ENCODE peak calls at places on chromosomes 7 and 10, in six cellular contexts. One of them, this sample, is unnamed. For H3K4me1, the result is how much of the 10 kb centered on the place peaks cover.

GRCh38 chr7:116834815-116835533 is 27.4 kb upstream of the CAPZA2 start:
- DNase-seq in SK-N-SH: no peak
- DNase-seq in spleen: no peak
- DNase-seq in heart right ventricle: no peak
- DNase-seq in fibroblast of lung: peak
- DNase-seq in psoas muscle: no peak
- DNase-seq in this sample: peak

GRCh38 chr7:95623788-95624187 is 27.5 kb upstream of the PDK4 start:
- DNase-seq in SK-N-SH: no peak
- DNase-seq in spleen: no peak
- DNase-seq in heart right ventricle: no peak
- DNase-seq in fibroblast of lung: no peak
- DNase-seq in psoas muscle: no peak
- DNase-seq in this sample: no peak

GRCh38 chr10:59688921-59689351 is 20.7 kb downstream of the SLC16A9 start:
- DNase-seq in SK-N-SH: no peak
- DNase-seq in spleen: no peak
- DNase-seq in heart right ventricle: no peak
- DNase-seq in fibroblast of lung: no peak
- DNase-seq in psoas muscle: no peak
- DNase-seq in this sample: no peak

GRCh38 chr10:73956476-73957338 is 41.2 kb upstream of the VCL start:
- DNase-seq in SK-N-SH: no peak
- DNase-seq in spleen: peak
- DNase-seq in heart right ventricle: no peak
- DNase-seq in fibroblast of lung: peak
- DNase-seq in psoas muscle: no peak
- DNase-seq in this sample: no peak

GRCh38 chr7:155448632-155449007 is 9.3 kb upstream of the EN2 start:
- DNase-seq in SK-N-SH: no peak
- DNase-seq in spleen: peak
- DNase-seq in heart right ventricle: no peak
- DNase-seq in fibroblast of lung: no peak
- DNase-seq in psoas muscle: no peak
- DNase-seq in this sample: no peak

GRCh38 chr10:84214612-84215235 is 10.6 kb downstream of the LRIT2 start:
- DNase-seq in SK-N-SH: peak
- DNase-seq in spleen: no peak
- DNase-seq in heart right ventricle: no peak
- DNase-seq in fibroblast of lung: no peak
- DNase-seq in psoas muscle: no peak
- DNase-seq in this sample: no peak

GRCh38 chr7:111083423-111083822 is 7.5 kb upstream of the LRRN3 start:
- DNase-seq in SK-N-SH: no peak
- DNase-seq in spleen: no peak
- DNase-seq in heart right ventricle: no peak
- DNase-seq in fibroblast of lung: no peak
- DNase-seq in psoas muscle: no peak
- DNase-seq in this sample: no peak

GRCh38 chr7:107588529-107589130 is 8.6 kb downstream of the BCAP29 start:
- DNase-seq in SK-N-SH: no peak
- DNase-seq in spleen: no peak
- DNase-seq in heart right ventricle: no peak
- DNase-seq in fibroblast of lung: no peak
- DNase-seq in psoas muscle: no peak
- DNase-seq in this sample: no peak

GRCh38 chr7:158321056-158321700 is 266.4 kb downstream of the PTPRN2 start:
- DNase-seq in SK-N-SH: no peak
- DNase-seq in spleen: peak
- DNase-seq in heart right ventricle: no peak
- DNase-seq in fibroblast of lung: no peak
- DNase-seq in psoas muscle: no peak
- DNase-seq in this sample: no peak

GRCh38 chr7:2386964-2387669 is 16.3 kb upstream of the CHST12 start:
- DNase-seq in SK-N-SH: no peak
- DNase-seq in spleen: no peak
- DNase-seq in heart right ventricle: no peak
- DNase-seq in fibroblast of lung: no peak
- DNase-seq in psoas muscle: no peak
- DNase-seq in this sample: no peak

GRCh38 chr10:70851597-70852475 is 36.1 kb downstream of the SGPL1 start:
- DNase-seq in SK-N-SH: no peak
- DNase-seq in spleen: no peak
- DNase-seq in heart right ventricle: no peak
- DNase-seq in fibroblast of lung: no peak
- DNase-seq in psoas muscle: no peak
- DNase-seq in this sample: no peak

GRCh38 chr7:37201003-37201875 is 247.4 kb downstream of the ELMO1 start:
- DNase-seq in SK-N-SH: peak
- DNase-seq in spleen: peak
- DNase-seq in heart right ventricle: peak
- DNase-seq in fibroblast of lung: peak
- DNase-seq in psoas muscle: peak
- DNase-seq in this sample: peak

GRCh38 chr10:112754001-112754411 is 196.0 kb upstream of the TCF7L2 start:
- DNase-seq in SK-N-SH: no peak
- DNase-seq in spleen: no peak
- DNase-seq in heart right ventricle: no peak
- DNase-seq in fibroblast of lung: peak
- DNase-seq in psoas muscle: no peak
- DNase-seq in this sample: no peak

DNA sequence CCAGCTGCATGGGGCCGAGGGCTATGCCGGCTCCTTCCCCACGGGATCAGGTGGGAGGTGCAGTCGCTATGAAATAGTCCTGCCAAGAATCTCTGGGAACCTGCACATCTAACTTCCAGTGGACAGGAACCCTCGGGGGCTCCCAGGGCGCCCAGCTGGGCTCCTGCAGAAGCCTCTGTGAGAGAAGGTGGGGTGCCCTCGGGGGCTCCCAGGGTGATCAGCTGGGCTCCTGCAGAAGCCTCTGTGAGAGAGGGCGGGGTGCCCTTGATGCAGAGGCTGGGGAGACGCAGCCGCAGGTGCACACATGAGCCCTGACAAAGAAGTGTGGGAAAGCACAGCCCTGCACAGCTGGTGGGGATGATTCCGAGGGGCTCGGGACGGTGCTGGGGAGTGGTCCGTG is 5.9 kb downstream of the VENTX start:
- DNase-seq in SK-N-SH: no peak
- DNase-seq in spleen: no peak
- DNase-seq in heart right ventricle: no peak
- DNase-seq in fibroblast of lung: no peak
- DNase-seq in psoas muscle: no peak
- DNase-seq in this sample: no peak
- H3K4me1 ChIP-seq in SK-N-SH: under half
- H3K4me1 ChIP-seq in spleen: under half
- H3K4me1 ChIP-seq in heart right ventricle: under half
- H3K4me1 ChIP-seq in fibroblast of lung: under half
- H3K4me1 ChIP-seq in psoas muscle: under half
- H3K4me1 ChIP-seq in this sample: under half

GRCh38 chr10:1661861-1662260 is 75.5 kb downstream of the ADARB2 start:
- DNase-seq in SK-N-SH: no peak
- DNase-seq in spleen: peak
- DNase-seq in heart right ventricle: no peak
- DNase-seq in fibroblast of lung: no peak
- DNase-seq in psoas muscle: no peak
- DNase-seq in this sample: no peak
- H3K4me1 ChIP-seq in SK-N-SH: under half
- H3K4me1 ChIP-seq in spleen: under half
- H3K4me1 ChIP-seq in heart right ventricle: under half
- H3K4me1 ChIP-seq in fibroblast of lung: under half
- H3K4me1 ChIP-seq in psoas muscle: under half
- H3K4me1 ChIP-seq in this sample: under half

GRCh38 chr10:35136263-35136815 is 9.7 kb downstream of the CREM start:
- DNase-seq in SK-N-SH: no peak
- DNase-seq in spleen: no peak
- DNase-seq in heart right ventricle: no peak
- DNase-seq in fibroblast of lung: no peak
- DNase-seq in psoas muscle: no peak
- DNase-seq in this sample: no peak
- H3K4me1 ChIP-seq in SK-N-SH: under half
- H3K4me1 ChIP-seq in spleen: under half
- H3K4me1 ChIP-seq in heart right ventricle: under half
- H3K4me1 ChIP-seq in fibroblast of lung: under half
- H3K4me1 ChIP-seq in psoas muscle: under half
- H3K4me1 ChIP-seq in this sample: under half

DNA sequence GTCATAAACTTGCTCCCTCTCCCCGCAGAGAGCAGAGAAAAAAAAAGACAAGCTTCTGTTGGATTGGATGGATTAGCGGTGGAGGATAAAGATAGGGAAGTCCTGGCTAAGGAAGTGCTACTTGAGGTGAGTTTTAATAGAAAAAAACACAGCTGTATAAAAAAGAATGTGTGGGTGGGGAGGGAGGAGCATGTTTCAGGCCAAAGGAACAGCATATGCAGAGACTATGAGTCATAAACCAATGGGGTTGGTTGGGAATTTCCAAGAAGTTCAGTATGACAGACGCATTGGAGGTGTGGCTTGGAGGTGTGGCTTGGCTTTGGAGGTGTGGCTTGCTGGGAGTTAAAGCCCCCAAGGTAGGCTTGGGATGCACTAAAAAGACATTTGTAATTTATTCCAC is 103.0 kb upstream of the LSM8 start:
- DNase-seq in SK-N-SH: no peak
- DNase-seq in spleen: no peak
- DNase-seq in heart right ventricle: no peak
- DNase-seq in fibroblast of lung: peak
- DNase-seq in psoas muscle: no peak
- DNase-seq in this sample: no peak
- H3K4me1 ChIP-seq in SK-N-SH: under half
- H3K4me1 ChIP-seq in spleen: under half
- H3K4me1 ChIP-seq in heart right ventricle: under half
- H3K4me1 ChIP-seq in fibroblast of lung: under half
- H3K4me1 ChIP-seq in psoas muscle: under half
- H3K4me1 ChIP-seq in this sample: under half

DNA sequence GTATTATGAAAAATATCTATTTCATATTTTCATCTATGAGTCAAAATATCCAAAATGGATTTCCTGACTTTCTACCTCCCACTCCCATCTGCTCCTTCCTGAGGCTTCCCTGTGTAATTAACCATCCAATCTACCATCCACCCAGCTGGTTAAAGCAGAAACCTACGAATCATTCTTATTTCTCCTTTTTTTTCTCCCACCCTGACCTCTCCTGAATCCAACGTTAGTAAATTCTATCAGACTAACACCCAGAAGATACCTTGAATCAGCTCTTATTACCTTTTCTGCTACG is 3.7 kb upstream of the LIPF start:
- DNase-seq in SK-N-SH: no peak
- DNase-seq in spleen: no peak
- DNase-seq in heart right ventricle: no peak
- DNase-seq in fibroblast of lung: no peak
- DNase-seq in psoas muscle: no peak
- DNase-seq in this sample: no peak
- H3K4me1 ChIP-seq in SK-N-SH: under half
- H3K4me1 ChIP-seq in spleen: under half
- H3K4me1 ChIP-seq in heart right ventricle: under half
- H3K4me1 ChIP-seq in fibroblast of lung: under half
- H3K4me1 ChIP-seq in psoas muscle: under half
- H3K4me1 ChIP-seq in this sample: under half

GRCh38 chr7:30760514-30761213 is 8.7 kb downstream of the INMT start:
- DNase-seq in SK-N-SH: no peak
- DNase-seq in spleen: no peak
- DNase-seq in heart right ventricle: no peak
- DNase-seq in fibroblast of lung: no peak
- DNase-seq in psoas muscle: no peak
- DNase-seq in this sample: no peak
- H3K4me1 ChIP-seq in SK-N-SH: under half
- H3K4me1 ChIP-seq in spleen: under half
- H3K4me1 ChIP-seq in heart right ventricle: under half
- H3K4me1 ChIP-seq in fibroblast of lung: under half
- H3K4me1 ChIP-seq in psoas muscle: under half
- H3K4me1 ChIP-seq in this sample: under half

GRCh38 chr7:229184-229964 is 37.0 kb downstream of the FAM20C start:
- DNase-seq in SK-N-SH: no peak
- DNase-seq in spleen: no peak
- DNase-seq in heart right ventricle: peak
- DNase-seq in fibroblast of lung: peak
- DNase-seq in psoas muscle: peak
- DNase-seq in this sample: no peak

GRCh38 chr7:230274-230673 is 37.9 kb downstream of the FAM20C start:
- DNase-seq in SK-N-SH: no peak
- DNase-seq in spleen: no peak
- DNase-seq in heart right ventricle: no peak
- DNase-seq in fibroblast of lung: no peak
- DNase-seq in psoas muscle: no peak
- DNase-seq in this sample: no peak

GRCh38 chr7:227940-228339 is 35.6 kb downstream of the FAM20C start:
- DNase-seq in SK-N-SH: no peak
- DNase-seq in spleen: no peak
- DNase-seq in heart right ventricle: no peak
- DNase-seq in fibroblast of lung: no peak
- DNase-seq in psoas muscle: no peak
- DNase-seq in this sample: no peak

GRCh38 chr7:226281-226882 is 34.0 kb downstream of the FAM20C start:
- DNase-seq in SK-N-SH: no peak
- DNase-seq in spleen: no peak
- DNase-seq in heart right ventricle: peak
- DNase-seq in fibroblast of lung: peak
- DNase-seq in psoas muscle: peak
- DNase-seq in this sample: no peak

DNA sequence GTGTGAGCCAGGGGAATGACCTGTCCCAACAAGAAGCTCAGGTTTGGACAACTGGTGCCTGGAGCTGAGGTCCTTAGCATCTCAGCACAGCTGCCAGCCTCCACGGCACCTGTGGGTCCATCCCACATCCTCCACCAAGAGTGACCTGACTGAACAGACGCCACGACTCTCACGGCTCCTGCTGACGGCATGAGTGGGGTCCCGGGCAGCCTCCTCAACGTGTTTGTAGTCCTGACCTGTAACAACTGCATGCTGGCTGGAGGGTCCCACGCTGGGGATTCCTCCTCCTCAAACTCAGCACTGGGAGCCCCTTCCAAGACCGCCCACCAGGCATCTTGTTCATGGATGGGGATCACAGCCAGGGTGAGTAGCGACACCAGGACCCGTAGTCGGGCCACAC is 36.2 kb downstream of the FAM20C start:
- DNase-seq in SK-N-SH: no peak
- DNase-seq in spleen: no peak
- DNase-seq in heart right ventricle: no peak
- DNase-seq in fibroblast of lung: no peak
- DNase-seq in psoas muscle: no peak
- DNase-seq in this sample: no peak
- H3K4me1 ChIP-seq in SK-N-SH: under half
- H3K4me1 ChIP-seq in spleen: under half
- H3K4me1 ChIP-seq in heart right ventricle: under half
- H3K4me1 ChIP-seq in fibroblast of lung: under half
- H3K4me1 ChIP-seq in psoas muscle: half or more
- H3K4me1 ChIP-seq in this sample: under half

DNA sequence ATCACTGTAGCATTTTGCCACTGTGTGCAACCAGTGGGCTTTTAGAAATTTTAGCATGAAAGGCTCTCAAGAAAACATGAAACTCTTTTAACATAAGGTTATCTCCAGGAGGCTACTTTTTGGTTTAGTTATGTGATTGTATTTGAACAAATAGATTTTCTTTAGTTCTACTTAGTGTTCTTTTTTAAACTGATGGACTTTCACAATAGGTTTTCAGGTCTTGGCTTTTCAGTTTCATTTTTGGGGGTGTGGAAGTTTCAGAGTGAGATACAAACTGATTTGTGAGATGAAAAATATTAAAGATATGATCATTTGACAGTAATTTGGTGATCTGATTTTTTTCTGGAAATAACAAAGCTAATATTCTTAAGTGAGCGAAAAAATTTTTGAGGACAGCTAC is 344.1 kb downstream of the PHF14 start:
- DNase-seq in SK-N-SH: no peak
- DNase-seq in spleen: no peak
- DNase-seq in heart right ventricle: no peak
- DNase-seq in fibroblast of lung: no peak
- DNase-seq in psoas muscle: no peak
- DNase-seq in this sample: no peak
- H3K4me1 ChIP-seq in SK-N-SH: under half
- H3K4me1 ChIP-seq in spleen: under half
- H3K4me1 ChIP-seq in heart right ventricle: under half
- H3K4me1 ChIP-seq in fibroblast of lung: under half
- H3K4me1 ChIP-seq in psoas muscle: under half
- H3K4me1 ChIP-seq in this sample: under half

This sample was measured in pancreas.